ENCODE peak calls at places on chromosome 10, in ten cellular contexts. Z is OCI-M1; N is CD8-positive, alpha-beta memory T cell; S is GM06990; P is germinal center; A is heart left ventricle; E is AG04450; C is HCEC 1CT; K is T follicular helper cell; J is EH. Y is an unnamed sample.

GRCh38 chr10:78914502-78915330 is 154.1 kb upstream of the ZMIZ1 start:
- DNase-seq in P (no peak), K (no peak), C (no peak), A (no peak), Z (no peak), S (no peak), N (no peak), E (no peak), J (peak), Y (no peak)

GRCh38 chr10:70381491-70382421 is 669 bp downstream of the LRRC20 start:
- DNase-seq in N (no peak), K (no peak), A (peak), C (no peak), S (no peak), P (peak), J (peak), E (no peak), Z (no peak), Y (peak)

GRCh38 chr10:33347227-33347626 is 12.8 kb upstream of the NRP1 start:
- DNase-seq in P (no peak), N (no peak), E (no peak), K (no peak), S (no peak), Z (no peak), C (peak), J (peak), A (no peak), Y (no peak)

GRCh38 chr10:79983286-79983909 is 34.5 kb upstream of the SFTPD start:
- DNase-seq in C (no peak), K (no peak), J (no peak), P (no peak), Z (no peak), S (no peak), N (no peak), A (peak), E (no peak), Y (no peak)

GRCh38 chr10:103548581-103549348 is 55.3 kb downstream of the NEURL1 start:
- DNase-seq in K (no peak), E (no peak), N (no peak), Z (no peak), J (no peak), A (no peak), S (no peak), P (no peak), C (no peak), Y (no peak)

GRCh38 chr10:101301111-101301731 is 52.7 kb upstream of the BTRC start:
- DNase-seq in K (no peak), E (peak), J (peak), P (peak), C (peak), N (no peak), A (no peak), Z (peak), S (no peak), Y (peak)

GRCh38 chr10:93871805-93872204 is 22.0 kb upstream of the SLC35G1 start:
- DNase-seq in E (no peak), N (no peak), A (no peak), K (no peak), J (no peak), S (no peak), C (no peak), P (no peak), Z (no peak), Y (no peak)

GRCh38 chr10:35460852-35461460 is 124.6 kb downstream of the CCNY start:
- DNase-seq in K (no peak), S (no peak), E (no peak), Z (no peak), P (no peak), C (peak), A (no peak), J (peak), N (no peak), Y (no peak)

GRCh38 chr10:77526861-77527617 is 110.6 kb downstream of the KCNMA1 start:
- DNase-seq in J (no peak), A (no peak), P (no peak), Z (no peak), K (no peak), S (no peak), C (no peak), N (no peak), E (no peak), Y (no peak)

GRCh38 chr10:5412277-5412941 is at the start of gene NET1:
- DNase-seq in A (peak), Z (peak), K (peak), S (peak), J (peak), P (peak), C (peak), E (peak), N (peak), Y (peak)

GRCh38 chr10:4691301-4691700 is 134.7 kb upstream of the AKR1E2 start:
- DNase-seq in S (no peak), J (no peak), E (no peak), N (no peak), K (no peak), A (no peak), Z (no peak), P (no peak), C (no peak), Y (no peak)

GRCh38 chr10:30219977-30220751 is 128.9 kb downstream of the MTPAP start:
- DNase-seq in C (no peak), J (peak), Z (peak), P (no peak), A (peak), K (no peak), E (no peak), S (no peak), N (no peak), Y (peak)

GRCh38 chr10:94035982-94036663 is 42.4 kb downstream of the PLCE1 start:
- DNase-seq in A (no peak), N (no peak), S (no peak), Z (no peak), E (no peak), J (no peak), P (no peak), C (no peak), K (no peak), Y (no peak)

GRCh38 chr10:126065751-126066150 is 169.4 kb downstream of the FANK1 start:
- DNase-seq in K (no peak), S (no peak), P (no peak), A (no peak), J (peak), E (no peak), Z (no peak), C (no peak), N (no peak), Y (no peak)

GRCh38 chr10:45444022-45444421 is 70.0 kb downstream of the ALOX5 start:
- DNase-seq in Z (no peak), A (no peak), E (no peak), K (no peak), P (no peak), C (no peak), J (no peak), S (no peak), N (no peak), Y (no peak)

GRCh38 chr10:15068802-15069201 is 19.8 kb downstream of the ACBD7 start:
- DNase-seq in Z (no peak), C (peak), A (no peak), K (no peak), P (no peak), N (no peak), S (no peak), J (peak), E (no peak), Y (no peak)

GRCh38 chr10:17867056-17867455 is 57.9 kb downstream of the MRC1 start:
- DNase-seq in P (no peak), E (no peak), K (no peak), Z (no peak), J (no peak), A (no peak), S (no peak), N (no peak), C (no peak), Y (no peak)